ENCODE peak calls at places on chromosomes 16 and 17, in seven cellular contexts. A is HL-60, K is SK-N-SH, B is AG04450, M is transverse colon, T is sigmoid colon, H is body of pancreas. N is an unnamed sample. For H3K27me3, the result is how much of the 10 kb centered on the place peaks cover.

GRCh38 chr17:8608001-8608400 is 22.5 kb downstream of the MYH10 start:
- DNase-seq in H (no peak), T (no peak), K (no peak), B (no peak), A (no peak), M (no peak), N (no peak)

GRCh38 chr16:4182581-4183257 is 59.2 kb downstream of the SRL start:
- DNase-seq in M (no peak), B (no peak), T (no peak), A (no peak), H (no peak), K (no peak), N (no peak)

GRCh38 chr17:81558941-81559806 is 7.0 kb upstream of the FAAP100 start:
- DNase-seq in K (no peak), B (no peak), H (no peak), T (no peak), A (peak), M (no peak), N (no peak)

GRCh38 chr16:27972500-27972899 is 91.0 kb downstream of the GSG1L start:
- DNase-seq in M (peak), K (peak), B (no peak), H (no peak), T (peak), A (no peak), N (no peak)

GRCh38 chr17:57957120-57957850 is 2.1 kb upstream of the CUEDC1 start:
- DNase-seq in M (no peak), K (peak), B (no peak), A (no peak), H (no peak), T (peak), N (no peak)

GRCh38 chr17:57284984-57285646 is 28.8 kb downstream of the MSI2 start:
- DNase-seq in K (no peak), M (peak), B (no peak), T (no peak), H (no peak), A (no peak), N (peak)

GRCh38 chr17:7293131-7293557 is 1.3 kb downstream of the YBX2 start:
- DNase-seq in B (no peak), M (no peak), T (no peak), A (no peak), K (peak), H (no peak), N (no peak)

GRCh38 chr17:7438050-7438614 is 1.2 kb upstream of the FGF11 start:
- DNase-seq in A (peak), T (no peak), K (no peak), M (peak), H (peak), B (no peak), N (peak)

GRCh38 chr17:65987988-65988387 is 203.9 kb downstream of the CEP112 start:
- DNase-seq in A (no peak), B (peak), M (peak), T (no peak), K (no peak), H (peak), N (no peak)

GRCh38 chr17:75612906-75613626 is 20.2 kb upstream of the SMIM5 start:
- DNase-seq in A (no peak), K (no peak), T (no peak), B (no peak), H (no peak), M (no peak), N (no peak)

GRCh38 chr17:75615301-75615700 is 17.9 kb upstream of the SMIM5 start:
- DNase-seq in K (no peak), T (no peak), M (no peak), H (no peak), A (no peak), B (no peak), N (no peak)

GRCh38 chr17:75611746-75612437 is 21.3 kb upstream of the SMIM5 start:
- DNase-seq in B (no peak), T (no peak), M (peak), K (no peak), H (no peak), A (no peak), N (no peak)

GRCh38 chr17:75614556-75615270 is 18.5 kb upstream of the SMIM5 start:
- DNase-seq in A (no peak), T (no peak), B (no peak), M (no peak), K (no peak), H (no peak), N (no peak)

DNA sequence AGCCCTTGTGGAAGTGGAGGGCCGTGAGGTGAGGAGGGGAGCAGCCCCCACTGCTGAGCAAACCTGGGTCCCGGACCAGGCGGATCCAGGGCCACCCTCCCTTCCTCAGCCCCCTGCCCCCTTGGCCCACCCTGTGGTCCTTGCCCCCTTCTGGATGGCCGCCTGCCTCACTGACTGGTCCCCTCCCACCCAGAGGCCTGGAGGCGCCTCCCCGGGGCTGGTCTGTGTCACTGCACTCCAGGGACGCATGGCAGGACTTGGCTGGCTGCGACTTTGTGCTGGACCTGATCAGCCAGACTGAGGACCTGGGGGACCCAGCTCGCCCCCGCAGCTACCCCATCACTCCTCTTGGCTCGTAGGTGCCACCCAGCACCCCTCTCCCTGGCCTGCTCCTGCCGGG is 19.2 kb upstream of the SMIM5 start:
- DNase-seq in T (no peak), M (no peak), H (no peak), A (no peak), K (peak), B (no peak), N (no peak)
- TF ChIP-seq CTCF in T (no peak), M (no peak), H (no peak), A (no peak), K (peak), B (peak), N (peak)

DNA sequence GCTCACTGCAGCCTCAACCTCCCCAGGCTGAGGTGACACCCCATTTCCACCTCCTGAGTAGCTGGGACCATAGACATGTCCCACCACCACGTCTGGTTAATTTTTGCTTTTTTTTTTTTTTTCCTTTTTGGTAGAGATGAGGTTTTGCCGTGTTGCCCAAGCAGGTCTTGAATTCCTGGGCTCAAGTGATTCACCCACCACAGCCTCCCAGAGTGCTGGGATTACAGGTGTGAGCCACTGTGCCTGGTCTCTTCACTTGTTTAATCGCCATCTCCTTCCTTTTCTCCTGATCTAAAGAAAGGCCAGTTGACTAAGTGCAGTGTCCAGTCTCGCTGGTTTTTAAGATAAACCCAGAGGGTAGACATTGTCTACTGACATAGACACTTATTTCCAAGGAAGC is 152.0 kb downstream of the C16orf95 start:
- DNase-seq in T (no peak), A (no peak), H (no peak), K (no peak), B (no peak), M (no peak), N (no peak)
- H3K4me3 ChIP-seq in T (no peak), A (no peak), H (no peak), K (no peak), B (no peak), M (no peak), N (no peak)

GRCh38 chr17:79681628-79682261 is 49.0 kb upstream of the ENPP7 start:
- DNase-seq in H (no peak), T (no peak), K (no peak), A (no peak), B (no peak), M (no peak), N (no peak)

GRCh38 chr17:79685121-79685520 is 45.6 kb upstream of the ENPP7 start:
- DNase-seq in M (no peak), A (no peak), K (no peak), H (no peak), B (no peak), T (no peak), N (no peak)

GRCh38 chr17:79686476-79686875 is 44.3 kb upstream of the ENPP7 start:
- DNase-seq in K (no peak), M (no peak), H (no peak), T (no peak), B (no peak), A (no peak), N (no peak)

GRCh38 chr17:79683365-79683764 is 47.4 kb upstream of the ENPP7 start:
- DNase-seq in T (no peak), B (no peak), K (no peak), M (no peak), A (no peak), H (no peak), N (no peak)

DNA sequence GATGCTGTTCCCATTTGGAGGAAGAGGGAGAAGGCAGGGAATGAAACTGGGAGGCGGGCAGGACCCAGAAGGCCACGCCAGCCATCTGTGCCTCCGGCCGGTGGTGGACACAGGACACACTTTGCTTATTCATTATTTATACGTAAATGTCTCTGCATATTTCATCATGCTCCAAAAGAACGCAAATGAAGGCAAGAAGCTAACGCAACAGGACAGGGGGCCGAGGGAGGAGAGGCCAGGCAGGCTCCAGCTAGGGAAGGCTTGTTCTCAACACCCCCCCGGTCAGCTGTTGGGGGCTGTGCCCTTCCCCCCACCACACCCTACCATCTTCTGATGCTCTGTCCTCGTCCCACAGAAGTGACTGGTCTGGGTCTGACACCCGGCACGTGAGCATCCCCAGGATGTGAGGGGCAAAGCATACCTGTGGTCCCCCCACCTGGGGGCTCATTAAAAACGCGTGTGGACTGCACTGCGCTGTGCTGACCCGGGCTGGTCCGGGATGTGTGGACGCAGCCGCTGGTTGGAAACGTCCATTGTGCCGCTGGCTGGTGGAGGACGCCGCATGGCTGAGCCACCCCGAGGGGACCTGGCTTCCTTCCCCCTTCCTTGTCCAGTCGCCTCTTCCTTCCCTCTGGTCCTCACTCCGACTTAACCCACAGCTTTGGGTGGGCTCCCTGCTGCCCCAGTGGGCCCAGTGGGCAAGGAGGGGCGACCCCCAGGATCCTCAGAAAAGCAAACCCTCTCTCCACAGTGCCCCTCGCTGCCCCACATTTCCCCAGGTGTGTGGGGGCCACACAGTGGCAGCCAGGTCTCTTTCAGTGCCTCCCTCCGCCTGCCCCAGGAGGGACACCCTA is 46.4 kb upstream of the ENPP7 start:
- DNase-seq in M (no peak), K (no peak), B (no peak), H (no peak), A (no peak), T (no peak), N (no peak)
- H3K27me3 ChIP-seq in M (under half), K (under half), B (under half), H (under half), A (under half), T (under half), N (under half)

DNA sequence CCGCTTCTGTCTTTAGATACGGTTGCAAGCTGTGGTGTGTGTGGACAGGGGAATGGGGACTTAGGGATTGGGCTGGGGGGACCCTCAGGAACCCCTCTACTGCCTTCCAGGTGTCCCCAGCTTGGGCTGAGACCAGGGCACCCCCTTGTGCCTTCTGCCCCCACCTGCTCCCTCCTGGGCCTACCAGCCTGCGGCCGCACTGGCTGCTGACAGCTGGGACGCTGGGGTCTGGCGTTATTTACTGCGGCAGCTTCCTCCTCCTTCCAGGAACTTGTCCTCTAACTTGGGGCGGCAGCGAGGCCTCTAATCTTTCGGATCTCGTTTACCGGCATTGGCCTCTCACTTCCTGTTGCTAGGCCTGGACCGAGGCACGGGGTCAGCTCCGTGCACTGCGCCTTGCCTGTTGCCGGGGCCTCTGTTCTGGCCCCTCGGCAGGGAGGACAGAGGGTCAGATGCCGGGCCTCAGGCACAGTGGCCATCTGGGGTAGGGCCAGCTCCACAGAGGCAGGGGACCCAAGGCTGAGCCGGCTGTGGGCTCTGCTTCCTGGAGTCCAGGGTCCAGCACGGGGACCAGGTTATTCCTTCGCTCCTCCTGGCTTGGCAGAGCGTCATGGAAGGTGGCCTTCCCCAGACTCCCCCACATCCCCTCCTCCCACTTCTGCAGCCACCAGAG is 31.8 kb downstream of the TMEM235 start:
- DNase-seq in T (no peak), A (peak), K (peak), M (peak), B (no peak), H (peak), N (no peak)
- TF ChIP-seq CTCF in T (no peak), A (no peak), K (no peak), M (no peak), B (no peak), H (no peak), N (no peak)

GRCh38 chr16:31201511-31202401 is 804 bp downstream of the PYCARD start:
- DNase-seq in M (peak), H (peak), A (no peak), B (no peak), T (no peak), K (peak), N (no peak)

GRCh38 chr16:31198207-31198882 is 4.2 kb downstream of the PYCARD start:
- DNase-seq in A (no peak), H (no peak), B (no peak), T (no peak), M (no peak), K (no peak), N (no peak)

GRCh38 chr16:31202402-31203385 is at the start of gene PYCARD:
- DNase-seq in K (peak), H (peak), T (peak), B (no peak), A (no peak), M (peak), N (peak)

GRCh38 chr16:31199430-31200041 is 3.0 kb downstream of the PYCARD start:
- DNase-seq in A (no peak), K (no peak), B (no peak), T (no peak), H (no peak), M (no peak), N (no peak)

GRCh38 chr16:31200821-31201510 is 1.6 kb downstream of the PYCARD start:
- DNase-seq in K (no peak), M (no peak), T (no peak), H (no peak), B (no peak), A (no peak), N (no peak)
- H3K4me3 ChIP-seq in K (no peak), M (no peak), T (no peak), H (no peak), B (no peak), A (peak), N (peak)

GRCh38 chr16:85228970-85229430 is 116.7 kb upstream of the CIBAR2 start:
- DNase-seq in A (no peak), M (no peak), T (peak), B (no peak), H (no peak), K (no peak), N (no peak)
- H3K27me3 ChIP-seq in A (under half), M (under half), T (under half), B (under half), H (under half), K (under half), N (under half)

GRCh38 chr17:76617838-76618237 is 25.7 kb downstream of the ST6GALNAC1 start:
- DNase-seq in T (no peak), M (no peak), B (no peak), H (no peak), A (no peak), K (no peak), N (no peak)

GRCh38 chr17:76611747-76612143 is 26.1 kb upstream of the ST6GALNAC2 start:
- DNase-seq in M (no peak), T (no peak), B (no peak), A (no peak), K (no peak), H (no peak), N (no peak)

GRCh38 chr17:76614912-76615617 is 28.5 kb downstream of the ST6GALNAC1 start:
- DNase-seq in B (no peak), A (no peak), K (no peak), M (no peak), T (no peak), H (no peak), N (no peak)

GRCh38 chr17:76612465-76612864 is 26.8 kb upstream of the ST6GALNAC2 start:
- DNase-seq in T (no peak), A (no peak), M (no peak), H (no peak), K (no peak), B (no peak), N (no peak)

DNA sequence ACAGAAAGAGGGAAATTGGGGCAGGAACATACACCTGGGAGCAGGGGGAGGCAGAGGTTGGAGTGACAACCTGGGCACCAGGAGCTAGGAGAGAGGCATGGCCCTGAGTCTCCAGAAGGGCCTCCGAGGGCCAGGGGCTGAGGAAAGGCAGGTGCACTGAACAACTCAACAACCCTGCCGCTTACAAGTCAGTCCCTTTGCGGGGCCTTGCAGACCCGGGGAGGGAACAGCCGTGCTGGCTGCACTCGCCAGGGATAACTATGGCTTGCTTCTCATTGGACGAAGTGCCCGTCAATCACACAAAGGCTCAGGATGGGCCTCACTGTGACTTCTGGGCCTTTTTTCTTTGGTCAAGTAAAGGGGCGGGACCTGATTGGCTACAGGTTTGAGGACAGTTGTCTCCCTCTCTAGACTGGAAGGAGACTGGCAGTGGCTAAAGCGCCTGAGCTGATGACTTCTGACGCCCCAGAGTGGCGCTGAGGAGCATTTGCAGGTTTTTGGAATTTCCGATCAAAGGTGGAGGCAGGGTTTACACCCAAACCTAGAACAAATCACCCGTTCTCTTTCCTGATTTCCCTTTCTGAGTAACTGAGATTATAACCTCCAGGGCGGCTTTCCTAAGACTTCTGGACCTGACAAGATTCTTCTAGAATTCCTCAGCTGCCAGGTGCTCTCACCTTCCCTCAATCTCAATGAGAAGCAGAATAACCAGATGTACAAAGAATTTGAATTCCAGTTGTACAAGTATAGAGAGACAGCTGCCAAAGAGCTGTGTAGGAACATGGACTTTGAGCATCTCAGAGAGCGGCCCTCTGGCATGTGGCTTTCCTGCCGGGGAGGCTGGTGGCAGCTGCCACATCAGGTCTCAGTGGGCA is 27.6 kb upstream of the ST6GALNAC2 start:
- DNase-seq in H (no peak), B (no peak), A (no peak), K (no peak), M (no peak), T (no peak), N (no peak)
- TF ChIP-seq CTCF in H (no peak), B (no peak), A (no peak), K (no peak), M (no peak), T (no peak), N (no peak)

N was measured in GM06990.